ENCODE peak calls at places on chromosomes 4 and X, in four cellular contexts. One of them, this sample, is unnamed.

GRCh38 chr4:85455942-85456341 is 19.0 kb upstream of the ARHGAP24 start:
- DNase-seq in mesenchymal stem cell: no peak
- DNase-seq in stomach: no peak
- DNase-seq in colonic mucosa: no peak
- DNase-seq in this sample: no peak

GRCh38 chrX:107678957-107679740 is 50.8 kb downstream of the PRPS1 start:
- DNase-seq in mesenchymal stem cell: peak; percentile 84
- DNase-seq in stomach: peak; percentile 67
- DNase-seq in colonic mucosa: peak; percentile 65
- DNase-seq in this sample: peak; percentile 54

GRCh38 chr4:104417483-104417882 is 77.2 kb downstream of the CXXC4 start:
- DNase-seq in mesenchymal stem cell: no peak
- DNase-seq in stomach: no peak
- DNase-seq in colonic mucosa: no peak
- DNase-seq in this sample: no peak

GRCh38 chr4:68630371-68630770 is 40.1 kb downstream of the UGT2B15 start:
- DNase-seq in mesenchymal stem cell: no peak
- DNase-seq in stomach: no peak
- DNase-seq in colonic mucosa: no peak
- DNase-seq in this sample: no peak

GRCh38 chrX:71540801-71541545 is 8.1 kb downstream of the OGT start:
- DNase-seq in mesenchymal stem cell: no peak
- DNase-seq in stomach: no peak
- DNase-seq in colonic mucosa: no peak
- DNase-seq in this sample: no peak

GRCh38 chr4:27828843-27829242 is 968.2 kb downstream of the STIM2 start:
- DNase-seq in mesenchymal stem cell: no peak
- DNase-seq in stomach: no peak
- DNase-seq in colonic mucosa: no peak
- DNase-seq in this sample: no peak

GRCh38 chr4:176964116-176964691 is 171.5 kb upstream of the VEGFC start:
- DNase-seq in mesenchymal stem cell: no peak
- DNase-seq in stomach: no peak
- DNase-seq in colonic mucosa: no peak
- DNase-seq in this sample: no peak

GRCh38 chrX:152904151-152905080 is 6.5 kb downstream of the ZNF185 start:
- DNase-seq in mesenchymal stem cell: peak; percentile 74
- DNase-seq in stomach: peak; percentile 45
- DNase-seq in colonic mucosa: peak; percentile 46
- DNase-seq in this sample: peak; percentile 66

GRCh38 chr4:137124278-137124932 is 407.9 kb downstream of the PCDH18 start:
- DNase-seq in mesenchymal stem cell: peak; percentile 74
- DNase-seq in stomach: no peak
- DNase-seq in colonic mucosa: no peak
- DNase-seq in this sample: peak; percentile 61

GRCh38 chr4:14265651-14266050 is 638.1 kb upstream of the BOD1L1 start:
- DNase-seq in mesenchymal stem cell: no peak
- DNase-seq in stomach: no peak
- DNase-seq in colonic mucosa: no peak
- DNase-seq in this sample: no peak

GRCh38 chr4:95267081-95267480 is 281.7 kb downstream of the UNC5C start:
- DNase-seq in mesenchymal stem cell: peak; percentile 62
- DNase-seq in stomach: no peak
- DNase-seq in colonic mucosa: no peak
- DNase-seq in this sample: no peak

GRCh38 chr4:138751290-138751689 is 264.3 kb upstream of the NOCT start:
- DNase-seq in mesenchymal stem cell: no peak
- DNase-seq in stomach: no peak
- DNase-seq in colonic mucosa: no peak
- DNase-seq in this sample: no peak

GRCh38 chr4:113560579-113560978 is 201.0 kb downstream of the CAMK2D start:
- DNase-seq in mesenchymal stem cell: no peak
- DNase-seq in stomach: no peak
- DNase-seq in colonic mucosa: no peak
- DNase-seq in this sample: no peak

GRCh38 chrX:120560405-120560841 is 339 bp downstream of the CUL4B start:
- DNase-seq in mesenchymal stem cell: peak; percentile 65
- DNase-seq in stomach: peak; percentile 36
- DNase-seq in colonic mucosa: peak; percentile 47
- DNase-seq in this sample: peak; percentile 44

GRCh38 chr4:8341691-8342090 is 72.1 kb downstream of the HTRA3 start:
- DNase-seq in mesenchymal stem cell: no peak
- DNase-seq in stomach: peak; percentile 20
- DNase-seq in colonic mucosa: no peak
- DNase-seq in this sample: no peak

GRCh38 chr4:181528570-181529184 is 714.5 kb upstream of the TENM3 start:
- DNase-seq in mesenchymal stem cell: peak; percentile 51
- DNase-seq in stomach: peak; percentile 78
- DNase-seq in colonic mucosa: peak; percentile 81
- DNase-seq in this sample: peak; percentile 88

GRCh38 chr4:184648220-184649025 is 824 bp downstream of the CASP3 start:
- DNase-seq in mesenchymal stem cell: peak; percentile 60
- DNase-seq in stomach: peak; percentile 70
- DNase-seq in colonic mucosa: peak; percentile 60
- DNase-seq in this sample: peak; percentile 69

GRCh38 chr4:184453402-184454160 is 20.8 kb downstream of the IRF2 start:
- DNase-seq in mesenchymal stem cell: peak; percentile 95
- DNase-seq in stomach: peak; percentile 49
- DNase-seq in colonic mucosa: peak; percentile 50
- DNase-seq in this sample: peak; percentile 57

GRCh38 chrX:150546711-150547153 is 21.7 kb upstream of the MTM1 start:
- DNase-seq in mesenchymal stem cell: no peak
- DNase-seq in stomach: no peak
- DNase-seq in colonic mucosa: no peak
- DNase-seq in this sample: peak; percentile 17

GRCh38 chr4:77579406-77580076 is 26.1 kb upstream of the CXCL13 start:
- DNase-seq in mesenchymal stem cell: peak; percentile 77
- DNase-seq in stomach: no peak
- DNase-seq in colonic mucosa: no peak
- DNase-seq in this sample: no peak

GRCh38 chr4:45946699-45947098 is 177.2 kb downstream of the GABRG1 start:
- DNase-seq in mesenchymal stem cell: no peak
- DNase-seq in stomach: no peak
- DNase-seq in colonic mucosa: no peak
- DNase-seq in this sample: no peak

GRCh38 chr4:30103455-30103854 is 616.7 kb upstream of the PCDH7 start:
- DNase-seq in mesenchymal stem cell: peak; percentile 16
- DNase-seq in stomach: no peak
- DNase-seq in colonic mucosa: no peak
- DNase-seq in this sample: no peak

GRCh38 chrX:153981771-153982533 is 9.4 kb downstream of the TMEM187 start:
- DNase-seq in mesenchymal stem cell: no peak
- DNase-seq in stomach: no peak
- DNase-seq in colonic mucosa: no peak
- DNase-seq in this sample: no peak

GRCh38 chr4:70637239-70637920 is 8.8 kb downstream of the ENAM start:
- DNase-seq in mesenchymal stem cell: no peak
- DNase-seq in stomach: no peak
- DNase-seq in colonic mucosa: no peak
- DNase-seq in this sample: peak; percentile 30

GRCh38 chrX:17613979-17614572 is 123.2 kb upstream of the SCML1 start:
- DNase-seq in mesenchymal stem cell: no peak
- DNase-seq in stomach: peak; percentile 54
- DNase-seq in colonic mucosa: no peak
- DNase-seq in this sample: no peak

GRCh38 chr4:1812720-1813119 is 19.6 kb downstream of the FGFR3 start:
- DNase-seq in mesenchymal stem cell: no peak
- DNase-seq in stomach: no peak
- DNase-seq in colonic mucosa: no peak
- DNase-seq in this sample: no peak
- H3K36me3 ChIP-seq in mesenchymal stem cell: peaks cover 54% of the 10 kb centered on the region
- H3K36me3 ChIP-seq in stomach: peaks cover 45% of the 10 kb centered on the region
- H3K36me3 ChIP-seq in colonic mucosa: peaks cover 2% of the 10 kb centered on the region
- H3K36me3 ChIP-seq in this sample: no peaks in the 10 kb centered on the region

GRCh38 chrX:14919421-14919820 is 46.2 kb downstream of the MOSPD2 start:
- DNase-seq in mesenchymal stem cell: no peak
- DNase-seq in stomach: no peak
- DNase-seq in colonic mucosa: no peak
- DNase-seq in this sample: no peak
- H3K36me3 ChIP-seq in mesenchymal stem cell: peaks cover 36% of the 10 kb centered on the region
- H3K36me3 ChIP-seq in stomach: no peaks in the 10 kb centered on the region
- H3K36me3 ChIP-seq in colonic mucosa: no peaks in the 10 kb centered on the region
- H3K36me3 ChIP-seq in this sample: no peaks in the 10 kb centered on the region

GRCh38 chr4:885353-885752 is 46.8 kb downstream of the GAK start:
- DNase-seq in mesenchymal stem cell: no peak
- DNase-seq in stomach: no peak
- DNase-seq in colonic mucosa: no peak
- DNase-seq in this sample: no peak
- H3K36me3 ChIP-seq in mesenchymal stem cell: peaks cover 94% of the 10 kb centered on the region
- H3K36me3 ChIP-seq in stomach: peaks cover 84% of the 10 kb centered on the region
- H3K36me3 ChIP-seq in colonic mucosa: peaks cover 13% of the 10 kb centered on the region
- H3K36me3 ChIP-seq in this sample: no peaks in the 10 kb centered on the region

DNA sequence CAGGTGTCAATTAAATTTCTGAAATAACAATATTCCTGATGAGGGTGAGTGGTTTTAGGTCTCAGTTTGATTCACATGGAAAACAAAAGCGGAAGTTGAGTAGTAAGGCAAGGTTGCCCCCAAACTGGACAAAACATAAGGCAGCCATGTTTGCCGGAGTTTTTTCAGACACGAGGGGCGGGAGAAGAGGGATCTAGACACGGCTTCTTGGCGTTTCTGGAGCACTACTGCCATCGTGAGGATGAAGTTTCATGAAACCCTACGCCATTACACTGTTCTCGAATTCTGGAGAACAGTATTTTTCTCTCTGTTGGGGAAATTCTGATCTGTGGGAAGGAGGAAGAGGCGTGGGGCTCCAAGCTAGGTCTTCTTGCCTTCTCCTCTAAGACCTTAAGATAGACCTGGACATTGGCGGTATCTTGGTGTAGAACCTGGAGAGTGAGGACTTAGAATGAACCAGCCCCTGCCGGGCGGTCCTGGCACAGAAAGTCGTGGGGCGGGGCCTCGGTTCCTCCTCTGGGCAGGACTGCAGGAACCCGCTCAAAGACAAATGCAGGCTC is 160.3 kb downstream of the OR13H1 start:
- DNase-seq in mesenchymal stem cell: no peak
- DNase-seq in stomach: peak; percentile 91
- DNase-seq in colonic mucosa: peak; percentile 95
- DNase-seq in this sample: no peak
- H3K36me3 ChIP-seq in mesenchymal stem cell: no peaks in the 10 kb centered on the region
- H3K36me3 ChIP-seq in stomach: no peaks in the 10 kb centered on the region
- H3K36me3 ChIP-seq in colonic mucosa: no peaks in the 10 kb centered on the region
- H3K36me3 ChIP-seq in this sample: no peaks in the 10 kb centered on the region

GRCh38 chr4:10089346-10089745 is 27.3 kb downstream of the WDR1 start:
- DNase-seq in mesenchymal stem cell: no peak
- DNase-seq in stomach: peak; percentile 81
- DNase-seq in colonic mucosa: peak; percentile 87
- DNase-seq in this sample: peak; percentile 80
- H3K36me3 ChIP-seq in mesenchymal stem cell: peaks cover 95% of the 10 kb centered on the region
- H3K36me3 ChIP-seq in stomach: peaks cover 81% of the 10 kb centered on the region
- H3K36me3 ChIP-seq in colonic mucosa: peaks cover 55% of the 10 kb centered on the region
- H3K36me3 ChIP-seq in this sample: no peaks in the 10 kb centered on the region

GRCh38 chrX:114519524-114519923 is 64.4 kb upstream of the HTR2C start:
- DNase-seq in mesenchymal stem cell: no peak
- DNase-seq in stomach: no peak
- DNase-seq in colonic mucosa: no peak
- DNase-seq in this sample: no peak
- H3K36me3 ChIP-seq in mesenchymal stem cell: no peaks in the 10 kb centered on the region
- H3K36me3 ChIP-seq in stomach: no peaks in the 10 kb centered on the region
- H3K36me3 ChIP-seq in colonic mucosa: no peaks in the 10 kb centered on the region
- H3K36me3 ChIP-seq in this sample: no peaks in the 10 kb centered on the region

GRCh38 chr4:105466580-105466979 is 7.3 kb downstream of the PPA2 start:
- DNase-seq in mesenchymal stem cell: no peak
- DNase-seq in stomach: no peak
- DNase-seq in colonic mucosa: no peak
- DNase-seq in this sample: no peak
- H3K36me3 ChIP-seq in mesenchymal stem cell: peaks cover 14% of the 10 kb centered on the region
- H3K36me3 ChIP-seq in stomach: no peaks in the 10 kb centered on the region
- H3K36me3 ChIP-seq in colonic mucosa: no peaks in the 10 kb centered on the region
- H3K36me3 ChIP-seq in this sample: no peaks in the 10 kb centered on the region

DNA sequence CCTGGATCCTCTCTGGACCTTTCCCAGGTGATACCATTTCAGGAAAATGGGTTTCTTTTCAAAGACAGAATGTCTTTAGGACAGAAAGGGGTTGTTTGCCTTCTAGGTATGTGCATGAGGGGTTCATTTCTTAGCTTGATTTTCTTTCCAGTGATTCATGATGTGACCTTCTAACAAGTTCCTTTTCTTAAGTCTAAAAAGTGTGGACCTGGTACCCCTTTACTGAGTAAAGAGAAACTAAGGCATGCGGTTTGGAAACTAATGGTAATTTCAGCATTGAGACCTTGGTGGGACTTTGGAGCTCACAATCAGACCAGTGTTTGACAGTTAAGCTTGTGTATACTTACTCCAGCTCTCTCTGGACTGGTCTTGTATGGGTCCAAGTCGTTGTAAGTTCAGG is 8.7 kb downstream of the ENOPH1 start:
- DNase-seq in mesenchymal stem cell: no peak
- DNase-seq in stomach: no peak
- DNase-seq in colonic mucosa: no peak
- DNase-seq in this sample: no peak
- H3K36me3 ChIP-seq in mesenchymal stem cell: peaks cover 10% of the 10 kb centered on the region
- H3K36me3 ChIP-seq in stomach: no peaks in the 10 kb centered on the region
- H3K36me3 ChIP-seq in colonic mucosa: no peaks in the 10 kb centered on the region
- H3K36me3 ChIP-seq in this sample: no peaks in the 10 kb centered on the region